ENCODE peak calls at places on chromosomes 6 and 20, in eight cellular contexts. X, T, N, Y, E, A, O and I are unnamed samples.

GRCh38 chr20:34615477-34615876 is 57.0 kb downstream of the MAP1LC3A start:
- DNase-seq in X (no peak), T (peak; percentile 72), N (no peak), Y (no peak), E (peak; percentile 6), A (no peak), O (no peak), I (no peak)

GRCh38 chr6:111185954-111186353 is 98.7 kb downstream of the SLC16A10 start:
- DNase-seq in X (no peak), T (no peak), N (no peak), Y (peak; percentile 6), E (no peak), A (no peak), O (no peak), I (peak; percentile 50)

GRCh38 chr20:48626226-48626937 is 201.4 kb downstream of the PREX1 start:
- DNase-seq in X (peak; percentile 79), T (peak; percentile 28), N (no peak), Y (no peak), E (peak; percentile 61), A (no peak), O (no peak), I (no peak)

GRCh38 chr20:5364136-5364821 is 47.5 kb upstream of the PROKR2 start:
- DNase-seq in X (peak; percentile 39), T (no peak), N (no peak), Y (no peak), E (no peak), A (no peak), O (peak; percentile 28), I (no peak)

GRCh38 chr6:149990672-149991402 is 27.1 kb downstream of the ULBP1 start:
- DNase-seq in X (peak; percentile 13), T (no peak), N (no peak), Y (peak; percentile 51), E (peak; percentile 3), A (no peak), O (no peak), I (no peak)

GRCh38 chr20:63433351-63433750 is 39.1 kb downstream of the KCNQ2 start:
- DNase-seq in X (no peak), T (no peak), N (no peak), Y (no peak), E (no peak), A (no peak), O (no peak), I (no peak)

GRCh38 chr6:34386316-34387137 is 5.9 kb downstream of the NUDT3 start:
- DNase-seq in X (peak; percentile 77), T (peak; percentile 98), N (no peak), Y (no peak), E (peak; percentile 86), A (no peak), O (no peak), I (no peak)

GRCh38 chr20:58661298-58662141 is 10.4 kb downstream of the STX16 start:
- DNase-seq in X (no peak), T (no peak), N (no peak), Y (no peak), E (no peak), A (peak; percentile 47), O (no peak), I (no peak)

GRCh38 chr6:40894962-40895799 is 143.8 kb downstream of the UNC5CL start:
- DNase-seq in X (peak; percentile 85), T (peak; percentile 53), N (no peak), Y (no peak), E (peak; percentile 74), A (no peak), O (peak; percentile 78), I (peak; percentile 36)

GRCh38 chr6:87393026-87393622 is 14.6 kb upstream of the CFAP206 start:
- DNase-seq in X (peak; percentile 60), T (peak; percentile 81), N (peak; percentile 73), Y (peak; percentile 60), E (peak; percentile 71), A (peak; percentile 3), O (peak; percentile 66), I (peak; percentile 84)

GRCh38 chr6:53244958-53245357 is 96.3 kb upstream of the GCM1 start:
- DNase-seq in X (no peak), T (no peak), N (no peak), Y (no peak), E (peak; percentile 49), A (no peak), O (no peak), I (no peak)

GRCh38 chr6:52536424-52536916 is 40.4 kb downstream of the TRAM2 start:
- DNase-seq in X (no peak), T (no peak), N (no peak), Y (no peak), E (no peak), A (no peak), O (no peak), I (no peak)

GRCh38 chr6:23176883-23177282 is 607.5 kb downstream of the HDGFL1 start:
- DNase-seq in X (peak; percentile 81), T (peak; percentile 3), N (peak; percentile 85), Y (peak; percentile 89), E (no peak), A (no peak), O (no peak), I (no peak)

GRCh38 chr6:84516151-84516550 is 248.2 kb downstream of the TBX18 start:
- DNase-seq in X (no peak), T (peak; percentile 57), N (no peak), Y (no peak), E (no peak), A (no peak), O (no peak), I (no peak)

GRCh38 chr6:150018846-150019580 is 6.3 kb downstream of the RAET1L start:
- DNase-seq in X (no peak), T (no peak), N (no peak), Y (no peak), E (no peak), A (no peak), O (no peak), I (no peak)